ENCODE peak calls at places on chromosomes 2 and 18, in four cellular contexts. One of them, this sample, is unnamed.

GRCh38 chr2:30325542-30326328 is 94.4 kb downstream of the LBH start:
- DNase-seq in SK-N-SH: no peak
- DNase-seq in HCT116: no peak
- DNase-seq in GM12878: no peak
- DNase-seq in this sample: no peak

GRCh38 chr2:101754613-101755012 is 57.1 kb downstream of the MAP4K4 start:
- DNase-seq in SK-N-SH: no peak
- DNase-seq in HCT116: no peak
- DNase-seq in GM12878: no peak
- DNase-seq in this sample: no peak

GRCh38 chr2:197168705-197169104 is 141.9 kb downstream of the ANKRD44 start:
- DNase-seq in SK-N-SH: peak; percentile 70
- DNase-seq in HCT116: peak; percentile 52
- DNase-seq in GM12878: no peak
- DNase-seq in this sample: no peak

GRCh38 chr2:60316381-60317028 is 236.9 kb downstream of the BCL11A start:
- DNase-seq in SK-N-SH: no peak
- DNase-seq in HCT116: no peak
- DNase-seq in GM12878: no peak
- DNase-seq in this sample: no peak

GRCh38 chr2:8986327-8986976 is 17.0 kb downstream of the MBOAT2 start:
- DNase-seq in SK-N-SH: no peak
- DNase-seq in HCT116: no peak
- DNase-seq in GM12878: no peak
- DNase-seq in this sample: no peak

GRCh38 chr2:67576991-67577390 is 179.9 kb downstream of the ETAA1 start:
- DNase-seq in SK-N-SH: no peak
- DNase-seq in HCT116: no peak
- DNase-seq in GM12878: no peak
- DNase-seq in this sample: no peak

GRCh38 chr2:99484205-99484604 is 5.6 kb downstream of the REV1 start:
- DNase-seq in SK-N-SH: no peak
- DNase-seq in HCT116: no peak
- DNase-seq in GM12878: no peak
- DNase-seq in this sample: no peak

GRCh38 chr2:121489284-121489683 is 41.4 kb upstream of the RNU4ATAC start:
- DNase-seq in SK-N-SH: no peak
- DNase-seq in HCT116: no peak
- DNase-seq in GM12878: peak; percentile 12
- DNase-seq in this sample: no peak

GRCh38 chr2:23550553-23550952 is 165.6 kb downstream of the KLHL29 start:
- DNase-seq in SK-N-SH: no peak
- DNase-seq in HCT116: no peak
- DNase-seq in GM12878: no peak
- DNase-seq in this sample: no peak

GRCh38 chr2:10057231-10058107 is 14.1 kb downstream of the KLF11 start:
- DNase-seq in SK-N-SH: peak; percentile 58
- DNase-seq in HCT116: no peak
- DNase-seq in GM12878: no peak
- DNase-seq in this sample: peak; percentile 80

GRCh38 chr18:56709463-56709862 is 58.3 kb downstream of the WDR7 start:
- DNase-seq in SK-N-SH: peak; percentile 23
- DNase-seq in HCT116: peak; percentile 69
- DNase-seq in GM12878: peak; percentile 46
- DNase-seq in this sample: peak; percentile 9

GRCh38 chr18:22900558-22901183 is 32.5 kb upstream of the RBBP8 start:
- DNase-seq in SK-N-SH: no peak
- DNase-seq in HCT116: no peak
- DNase-seq in GM12878: no peak
- DNase-seq in this sample: no peak

GRCh38 chr18:7954229-7954628 is 387.1 kb downstream of the PTPRM start:
- DNase-seq in SK-N-SH: no peak
- DNase-seq in HCT116: no peak
- DNase-seq in GM12878: no peak
- DNase-seq in this sample: no peak

GRCh38 chr18:7955175-7955574 is 388.1 kb downstream of the PTPRM start:
- DNase-seq in SK-N-SH: no peak
- DNase-seq in HCT116: no peak
- DNase-seq in GM12878: no peak
- DNase-seq in this sample: no peak

GRCh38 chr18:7953085-7953958 is 386.2 kb downstream of the PTPRM start:
- DNase-seq in SK-N-SH: no peak
- DNase-seq in HCT116: no peak
- DNase-seq in GM12878: peak; percentile 91
- DNase-seq in this sample: no peak

GRCh38 chr18:7946724-7947377 is 379.7 kb downstream of the PTPRM start:
- DNase-seq in SK-N-SH: peak; percentile 37
- DNase-seq in HCT116: peak; percentile 61
- DNase-seq in GM12878: no peak
- DNase-seq in this sample: no peak

DNA sequence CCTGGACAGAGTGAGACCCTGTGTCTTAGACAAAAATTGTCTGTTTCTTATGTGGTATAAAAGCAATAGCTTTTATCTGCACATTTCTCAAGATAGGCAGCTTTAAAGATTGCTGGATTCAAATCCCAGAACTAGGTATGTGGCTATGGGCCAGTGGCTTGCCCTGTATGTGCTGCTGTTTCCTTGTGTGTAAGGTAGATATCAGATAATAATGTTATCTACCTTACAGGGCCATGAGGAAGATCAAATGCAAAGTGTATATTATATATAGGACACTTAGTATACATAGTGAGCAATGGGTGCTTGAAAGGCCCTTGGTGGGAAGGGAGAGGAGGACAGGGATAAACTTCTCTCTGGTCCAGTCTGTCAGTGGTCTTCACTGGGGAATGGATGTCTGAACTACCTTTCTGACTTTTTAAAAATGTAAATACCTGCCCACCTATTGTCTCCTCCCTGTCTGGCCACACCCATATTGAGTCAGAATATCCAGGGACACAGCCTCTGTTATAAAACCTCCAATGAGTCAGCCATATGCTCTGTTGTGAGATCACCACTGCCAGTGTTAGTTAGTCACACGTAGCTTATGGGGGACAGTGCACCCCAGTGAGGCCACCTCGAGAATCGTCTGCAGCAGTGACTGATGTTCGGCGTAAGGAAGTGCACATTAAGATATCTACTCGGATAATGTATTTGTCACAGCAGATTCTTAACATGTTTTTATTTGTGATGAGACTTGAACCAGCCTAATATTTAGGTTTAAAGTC is 383.4 kb downstream of the PTPRM start:
- DNase-seq in SK-N-SH: no peak
- DNase-seq in HCT116: peak; percentile 87
- DNase-seq in GM12878: no peak
- DNase-seq in this sample: no peak
- TF ChIP-seq JUND in SK-N-SH: peak; percentile 14
- TF ChIP-seq JUND in HCT116: peak; percentile 86
- TF ChIP-seq JUND in GM12878: no peak
- TF ChIP-seq JUND in this sample: no peak

GRCh38 chr2:18483896-18484295 is 76.6 kb downstream of the RDH14 start:
- DNase-seq in SK-N-SH: no peak
- DNase-seq in HCT116: no peak
- DNase-seq in GM12878: no peak
- DNase-seq in this sample: no peak

GRCh38 chr2:18477333-18477732 is 83.1 kb downstream of the RDH14 start:
- DNase-seq in SK-N-SH: no peak
- DNase-seq in HCT116: no peak
- DNase-seq in GM12878: no peak
- DNase-seq in this sample: no peak

GRCh38 chr2:18476484-18476883 is 84.0 kb downstream of the RDH14 start:
- DNase-seq in SK-N-SH: no peak
- DNase-seq in HCT116: no peak
- DNase-seq in GM12878: no peak
- DNase-seq in this sample: no peak

GRCh38 chr2:18475884-18476283 is 84.6 kb downstream of the RDH14 start:
- DNase-seq in SK-N-SH: no peak
- DNase-seq in HCT116: no peak
- DNase-seq in GM12878: no peak
- DNase-seq in this sample: no peak

DNA sequence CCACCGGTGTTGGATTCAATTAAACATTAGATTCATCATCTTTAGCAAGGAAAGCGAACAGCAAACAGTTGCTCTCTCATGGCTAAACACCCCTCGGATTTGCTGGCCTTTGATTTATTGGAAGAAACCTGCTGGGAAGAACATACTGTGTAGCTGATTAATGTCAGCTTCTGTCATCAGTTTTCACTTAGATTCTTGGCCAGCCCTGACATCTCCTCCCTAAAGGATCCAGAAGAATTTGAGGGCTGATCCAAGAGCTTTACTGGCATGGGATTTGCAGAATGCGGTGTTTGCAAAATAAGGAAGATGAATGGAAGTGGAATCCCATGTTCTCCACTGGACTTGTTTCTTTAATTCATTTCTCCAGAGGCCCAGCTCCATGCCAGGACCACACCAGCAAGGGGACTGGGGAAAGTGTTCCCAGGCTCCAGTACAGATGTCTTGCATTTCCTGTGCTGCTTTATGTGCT is 80.5 kb downstream of the RDH14 start:
- DNase-seq in SK-N-SH: no peak
- DNase-seq in HCT116: no peak
- DNase-seq in GM12878: no peak
- DNase-seq in this sample: no peak
- TF ChIP-seq JUND in SK-N-SH: no peak
- TF ChIP-seq JUND in HCT116: no peak
- TF ChIP-seq JUND in GM12878: no peak
- TF ChIP-seq JUND in this sample: no peak

DNA sequence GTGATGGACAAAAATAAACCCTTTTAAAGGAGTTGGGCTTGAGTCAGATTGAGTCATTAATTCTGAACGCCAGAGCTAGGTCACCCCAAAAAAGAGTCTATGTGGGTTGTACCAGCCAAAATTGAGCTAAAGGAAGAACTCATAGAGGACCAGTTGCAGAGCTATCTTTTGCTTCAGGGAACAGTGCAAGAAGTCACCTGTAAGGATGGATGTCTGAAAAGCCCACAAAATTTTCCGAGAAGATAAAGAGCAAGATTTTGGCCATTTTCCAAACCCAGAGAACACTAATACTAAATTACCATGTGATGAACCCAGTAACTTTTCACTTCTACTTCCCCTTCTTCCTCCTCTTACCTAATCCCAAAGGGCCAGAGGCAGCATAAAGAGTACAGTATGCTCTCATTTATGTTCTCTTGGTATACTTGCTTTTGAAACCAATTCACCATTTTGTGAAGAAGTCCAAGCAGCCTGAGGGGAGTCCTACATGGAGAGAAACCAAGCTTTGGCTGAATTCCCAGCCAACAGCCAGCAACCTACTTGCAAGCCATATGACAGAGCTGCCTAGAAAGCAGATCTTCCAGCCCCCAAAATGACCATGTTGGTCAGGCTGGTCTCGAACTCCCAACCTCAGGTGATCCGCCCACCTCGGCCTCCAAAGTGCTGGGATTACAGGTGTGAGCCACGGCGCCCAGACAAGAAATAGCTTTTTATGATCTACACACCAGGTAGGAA is 551.7 kb downstream of the SATB2 start:
- DNase-seq in SK-N-SH: no peak
- DNase-seq in HCT116: no peak
- DNase-seq in GM12878: peak; percentile 45
- DNase-seq in this sample: no peak
- TF ChIP-seq JUND in SK-N-SH: no peak
- TF ChIP-seq JUND in HCT116: no peak
- TF ChIP-seq JUND in GM12878: no peak
- TF ChIP-seq JUND in this sample: no peak

GRCh38 chr2:219497495-219498279 is 1.0 kb upstream of the GMPPA start:
- DNase-seq in SK-N-SH: peak; percentile 94
- DNase-seq in HCT116: peak; percentile 56
- DNase-seq in GM12878: no peak
- DNase-seq in this sample: no peak
- TF ChIP-seq JUND in SK-N-SH: no peak
- TF ChIP-seq JUND in HCT116: no peak
- TF ChIP-seq JUND in GM12878: no peak
- TF ChIP-seq JUND in this sample: no peak

DNA sequence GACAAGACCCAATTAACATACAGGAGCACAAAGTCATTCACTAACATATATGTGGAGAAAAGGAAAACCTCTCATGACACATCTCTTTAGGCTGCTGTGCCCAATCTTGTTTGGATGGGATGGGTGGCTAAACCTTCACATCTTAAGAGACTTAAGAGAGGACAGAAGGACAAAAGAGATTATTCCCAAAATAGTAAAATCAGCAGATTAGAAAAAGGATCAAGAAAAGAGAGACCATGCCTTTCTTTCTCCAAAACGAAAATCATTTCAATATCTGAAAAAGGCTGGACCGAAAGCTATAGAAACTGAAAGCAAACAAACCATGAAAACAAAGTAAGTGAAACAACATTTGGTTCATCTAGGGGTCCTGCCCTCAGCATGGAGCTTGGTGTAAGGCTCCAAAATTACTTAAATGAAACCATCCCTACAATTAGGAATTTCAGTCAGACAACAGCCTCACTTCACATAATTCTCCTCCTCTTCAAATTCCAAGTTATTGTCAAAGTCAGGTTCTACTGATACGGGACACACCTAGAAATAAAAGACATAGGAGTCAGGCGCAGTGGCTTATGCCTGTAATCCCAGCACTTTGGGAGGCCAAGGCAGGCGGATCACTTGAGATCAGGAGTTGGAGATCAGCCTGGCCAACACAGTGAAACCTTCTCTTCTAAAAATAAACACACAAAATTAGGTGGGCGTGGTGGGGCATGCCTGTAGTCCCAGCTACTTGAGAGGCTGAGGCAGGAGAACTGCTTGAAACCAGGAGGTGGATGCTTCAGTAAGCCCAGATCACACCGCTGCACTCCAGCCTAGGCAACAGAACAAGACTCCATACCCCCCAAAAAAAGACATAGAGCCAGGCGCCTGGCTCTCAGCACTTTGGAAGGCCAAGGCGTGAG is 5.2 kb downstream of the STARD7 start:
- DNase-seq in SK-N-SH: no peak
- DNase-seq in HCT116: no peak
- DNase-seq in GM12878: no peak
- DNase-seq in this sample: no peak
- TF ChIP-seq JUND in SK-N-SH: no peak
- TF ChIP-seq JUND in HCT116: no peak
- TF ChIP-seq JUND in GM12878: no peak
- TF ChIP-seq JUND in this sample: no peak

DNA sequence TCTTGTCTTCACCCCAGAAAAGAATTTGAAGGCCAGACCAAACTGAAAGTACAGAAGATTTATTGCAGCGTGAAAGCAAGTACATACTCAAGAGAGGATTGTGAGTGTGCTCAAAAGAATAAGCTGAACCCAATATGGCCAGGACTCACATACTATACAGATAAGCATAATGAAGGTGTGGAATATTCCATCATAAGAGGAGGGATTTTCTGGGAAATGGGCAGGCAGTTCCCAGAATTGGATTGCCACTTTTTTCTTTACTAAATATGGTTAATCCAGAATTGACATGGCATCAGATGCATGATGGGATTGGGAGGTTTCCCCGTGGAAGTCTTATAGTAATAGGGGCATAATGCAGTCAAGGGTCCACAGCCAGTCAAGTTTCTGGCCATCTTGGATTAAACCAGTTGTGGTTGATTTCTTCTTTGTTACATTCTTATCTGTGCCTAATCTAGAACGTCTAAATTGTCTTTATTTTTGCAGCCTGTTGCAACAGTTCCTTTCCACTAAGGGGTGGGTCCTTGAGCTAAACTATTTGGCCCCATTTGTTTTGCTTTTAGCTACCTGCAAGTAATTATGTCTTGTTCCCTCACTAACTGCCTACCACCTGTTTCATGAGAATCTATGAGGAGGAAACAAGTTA is 9.0 kb downstream of the SP140L start:
- DNase-seq in SK-N-SH: no peak
- DNase-seq in HCT116: no peak
- DNase-seq in GM12878: no peak
- DNase-seq in this sample: no peak
- TF ChIP-seq JUND in SK-N-SH: no peak
- TF ChIP-seq JUND in HCT116: no peak
- TF ChIP-seq JUND in GM12878: no peak
- TF ChIP-seq JUND in this sample: no peak